ENCODE peak calls at places on chromosomes 12 and 14, in ten cellular contexts. Y, H, R, X, K, V, L, C, U and D are unnamed samples.

GRCh38 chr12:104083769-104084475 is 19.6 kb downstream of the HCFC2 start:
- DNase-seq in Y (no peak), H (no peak), R (no peak), X (no peak), K (no peak), V (no peak), L (no peak), C (no peak), U (no peak), D (no peak)

GRCh38 chr12:47945341-47945728 is 18.1 kb upstream of the TMEM106C start:
- DNase-seq in Y (no peak), H (no peak), R (no peak), X (no peak), K (no peak), V (no peak), L (no peak), C (no peak), U (no peak), D (no peak)

GRCh38 chr12:105725054-105725453 is 394.6 kb downstream of the C12orf75 start:
- DNase-seq in Y (no peak), H (no peak), R (no peak), X (no peak), K (no peak), V (peak), L (no peak), C (no peak), U (no peak), D (no peak)

GRCh38 chr12:11729008-11729407 is 79.5 kb downstream of the ETV6 start:
- DNase-seq in Y (peak), H (no peak), R (no peak), X (no peak), K (no peak), V (no peak), L (no peak), C (no peak), U (no peak), D (no peak)

GRCh38 chr14:73240816-73241480 is 3.6 kb downstream of the PAPLN start:
- DNase-seq in Y (no peak), H (no peak), R (no peak), X (no peak), K (no peak), V (no peak), L (no peak), C (no peak), U (no peak), D (no peak)

GRCh38 chr14:101217972-101218371 is 314.4 kb upstream of the RTL1 start:
- DNase-seq in Y (no peak), H (no peak), R (no peak), X (no peak), K (no peak), V (no peak), L (no peak), C (no peak), U (peak), D (peak)

GRCh38 chr12:46944104-46944503 is 118.3 kb upstream of the SLC38A4 start:
- DNase-seq in Y (no peak), H (no peak), R (no peak), X (no peak), K (no peak), V (peak), L (no peak), C (no peak), U (no peak), D (no peak)

GRCh38 chr12:43255642-43256041 is 296.4 kb downstream of the ADAMTS20 start:
- DNase-seq in Y (no peak), H (no peak), R (no peak), X (no peak), K (no peak), V (no peak), L (no peak), C (no peak), U (no peak), D (no peak)

GRCh38 chr14:52950410-52950897 is 396 bp downstream of the FERMT2 start:
- DNase-seq in Y (peak), H (no peak), R (peak), X (no peak), K (no peak), V (peak), L (peak), C (no peak), U (no peak), D (no peak)